ENCODE peak calls at places on chromosomes 16 and 17, in six cellular contexts. F, L, E, P, I and M are unnamed samples.

GRCh38 chr16:53896711-53897110 is 192.8 kb downstream of the FTO start:
- DNase-seq in F (no peak), L (no peak), E (no peak), P (no peak), I (no peak), M (no peak)

GRCh38 chr17:2191227-2191626 is 112.4 kb downstream of the SMG6 start:
- DNase-seq in F (no peak), L (no peak), E (no peak), P (no peak), I (no peak), M (peak)

GRCh38 chr16:67216612-67217490 is 10.1 kb upstream of the TMEM208 start:
- DNase-seq in F (peak), L (no peak), E (peak), P (no peak), I (no peak), M (no peak)

GRCh38 chr16:46859719-46860152 is 24.4 kb upstream of the GPT2 start:
- DNase-seq in F (no peak), L (peak), E (no peak), P (no peak), I (no peak), M (no peak)

GRCh38 chr16:65120811-65121721 is 797 bp downstream of the CDH11 start:
- DNase-seq in F (peak), L (peak), E (peak), P (no peak), I (no peak), M (peak)

GRCh38 chr17:10907370-10907769 is 69.5 kb upstream of the PIRT start:
- DNase-seq in F (peak), L (no peak), E (no peak), P (no peak), I (no peak), M (no peak)

GRCh38 chr16:66525396-66526180 is 24.3 kb downstream of the TK2 start:
- DNase-seq in F (no peak), L (peak), E (no peak), P (no peak), I (no peak), M (no peak)

GRCh38 chr16:57540387-57540786 is 2.1 kb upstream of the ADGRG5 start:
- DNase-seq in F (no peak), L (no peak), E (no peak), P (no peak), I (no peak), M (peak)

GRCh38 chr16:68319185-68319908 is 8.5 kb downstream of the PRMT7 start:
- DNase-seq in F (no peak), L (no peak), E (no peak), P (no peak), I (no peak), M (no peak)

GRCh38 chr17:50872710-50873424 is 6.7 kb upstream of the TOB1 start:
- DNase-seq in F (no peak), L (peak), E (no peak), P (peak), I (no peak), M (no peak)

GRCh38 chr16:86319871-86320270 is 190.5 kb upstream of the FOXF1 start:
- DNase-seq in F (no peak), L (no peak), E (no peak), P (peak), I (no peak), M (no peak)

GRCh38 chr16:67718668-67719047 is 458 bp downstream of the GFOD2 start:
- DNase-seq in F (no peak), L (peak), E (no peak), P (peak), I (no peak), M (no peak)

GRCh38 chr17:57860414-57860999 is 10.7 kb upstream of the MRPS23 start:
- DNase-seq in F (no peak), L (no peak), E (no peak), P (no peak), I (no peak), M (peak)

GRCh38 chr17:45951403-45951802 is 47.6 kb upstream of the STH start:
- DNase-seq in F (no peak), L (no peak), E (no peak), P (no peak), I (no peak), M (no peak)

GRCh38 chr16:77212736-77213541 is 13.7 kb downstream of the SYCE1L start:
- DNase-seq in F (peak), L (peak), E (no peak), P (peak), I (peak), M (peak)

GRCh38 chr17:82020874-82021727 is 1.6 kb downstream of the CENPX start:
- DNase-seq in F (peak), L (peak), E (peak), P (peak), I (peak), M (peak)

GRCh38 chr17:62627219-62627903 is at the start of gene MRC2:
- DNase-seq in F (peak), L (peak), E (peak), P (peak), I (peak), M (peak)

GRCh38 chr16:30949655-30950515 is 1.0 kb downstream of the ORAI3 start:
- DNase-seq in F (peak), L (peak), E (peak), P (peak), I (peak), M (peak)

GRCh38 chr17:37756060-37756459 is 11.2 kb upstream of the HNF1B start:
- DNase-seq in F (no peak), L (no peak), E (no peak), P (no peak), I (no peak), M (no peak)

GRCh38 chr17:6480325-6480675 is 36.0 kb downstream of the PIMREG start:
- DNase-seq in F (no peak), L (no peak), E (no peak), P (no peak), I (no peak), M (no peak)

GRCh38 chr17:70446446-70446845 is 277.1 kb downstream of the KCNJ2 start:
- DNase-seq in F (no peak), L (no peak), E (no peak), P (no peak), I (no peak), M (no peak)

DNA sequence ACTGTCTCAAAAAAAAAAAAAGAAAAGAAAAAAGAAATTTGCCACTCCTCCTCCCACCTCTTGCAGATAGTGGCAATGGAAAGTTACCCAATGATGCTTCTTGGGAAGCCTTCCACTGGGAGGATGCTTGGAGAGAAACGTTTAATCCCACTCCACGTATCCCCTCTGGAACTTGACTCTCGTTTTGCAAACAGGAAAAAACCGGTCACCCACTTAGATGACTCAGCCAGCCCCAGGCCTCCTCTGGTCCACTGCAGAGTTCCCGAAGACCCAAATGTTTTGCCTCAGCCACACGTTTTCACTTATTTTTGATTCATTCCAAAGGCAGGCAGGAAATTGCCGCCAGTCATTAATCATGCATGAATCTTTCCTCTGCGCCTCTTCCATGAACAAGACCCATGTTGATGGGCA is 9.3 kb upstream of the TNFRSF17 start:
- DNase-seq in F (no peak), L (peak), E (no peak), P (no peak), I (no peak), M (no peak)
- H3K4me3 ChIP-seq in F (no peak), L (no peak), E (no peak), P (no peak), I (no peak), M (no peak)

GRCh38 chr17:63832455-63832854 is 5.0 kb upstream of the FTSJ3 start:
- DNase-seq in F (no peak), L (no peak), E (no peak), P (no peak), I (no peak), M (no peak)

GRCh38 chr17:63835167-63835720 is 7.2 kb downstream of the SMARCD2 start:
- DNase-seq in F (no peak), L (no peak), E (no peak), P (no peak), I (no peak), M (no peak)

GRCh38 chr17:63833026-63833740 is 5.7 kb upstream of the FTSJ3 start:
- DNase-seq in F (no peak), L (no peak), E (no peak), P (no peak), I (no peak), M (no peak)

GRCh38 chr17:63833741-63834373 is 6.4 kb upstream of the FTSJ3 start:
- DNase-seq in F (no peak), L (no peak), E (no peak), P (no peak), I (no peak), M (no peak)

GRCh38 chr17:63834431-63835166 is 7.1 kb upstream of the FTSJ3 start:
- DNase-seq in F (no peak), L (peak), E (peak), P (peak), I (peak), M (no peak)
- H3K27ac ChIP-seq in F (peak), L (no peak), E (peak), P (peak), I (no peak), M (no peak)

DNA sequence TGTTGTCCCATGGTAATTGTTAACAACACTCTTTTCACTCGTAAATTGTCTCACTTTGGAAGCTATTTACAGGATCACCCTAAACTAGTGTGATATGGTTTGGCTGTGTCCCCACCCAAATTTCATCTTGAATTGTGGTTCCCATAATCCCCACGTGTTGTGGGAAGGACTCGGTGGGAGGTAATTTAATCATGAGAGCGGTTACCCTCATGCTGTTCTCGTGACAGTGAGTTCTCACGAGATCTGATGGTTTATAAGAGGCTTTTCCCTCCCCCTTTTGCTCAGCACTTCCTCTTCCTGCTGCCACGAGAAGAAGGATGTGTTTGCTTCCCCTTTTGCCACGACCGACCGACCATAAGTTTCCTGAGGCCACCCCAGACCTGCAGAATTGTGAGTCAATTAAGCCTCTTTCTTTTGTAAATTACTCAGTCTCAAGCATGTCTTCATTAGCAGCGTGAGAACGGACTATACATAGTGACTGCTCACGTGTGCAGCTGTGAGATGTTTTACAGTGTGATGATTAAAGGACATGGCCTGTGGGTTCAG is 34.4 kb downstream of the DNAH3 start:
- DNase-seq in F (no peak), L (no peak), E (no peak), P (peak), I (no peak), M (no peak)
- H3K4me3 ChIP-seq in F (peak), L (no peak), E (no peak), P (peak), I (no peak), M (no peak)

DNA sequence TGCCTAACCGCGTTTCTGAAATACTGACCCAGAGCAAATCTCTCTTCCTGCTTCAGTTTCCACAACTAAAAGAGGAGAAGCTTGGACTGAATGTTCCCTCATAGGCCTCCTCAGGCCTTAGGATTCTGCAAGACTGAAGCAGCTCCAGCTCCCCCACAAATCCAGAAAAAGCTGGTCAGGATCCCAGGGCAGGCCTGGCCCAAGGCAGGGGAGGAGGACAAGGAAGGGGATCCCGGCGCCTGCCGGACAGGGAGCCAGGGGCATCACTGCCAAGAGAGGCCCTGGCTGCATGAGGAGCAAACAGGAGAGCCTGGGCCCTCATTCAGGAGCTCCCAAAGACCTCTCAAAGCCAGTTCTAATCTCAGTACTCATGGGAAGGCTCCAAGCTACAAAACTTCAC is 67.4 kb downstream of the ZNF423 start:
- DNase-seq in F (peak), L (no peak), E (no peak), P (no peak), I (no peak), M (peak)
- H3K27ac ChIP-seq in F (peak), L (no peak), E (peak), P (no peak), I (no peak), M (peak)